ENCODE peak calls at places on chromosomes 7 and 10, in seven cellular contexts. G is PC-3, F is tibial artery, T is body of pancreas, J is stomach, Y is thoracic aorta, Z is Panc1. C is an unnamed sample.

GRCh38 chr7:76220185-76221057 is 18.7 kb downstream of the SRRM3 start:
- DNase-seq in G (peak), F (no peak), T (peak), J (no peak), Y (no peak), Z (no peak), C (no peak)

GRCh38 chr7:86814980-86815379 is 171.3 kb downstream of the GRM3 start:
- DNase-seq in G (peak), F (no peak), T (no peak), J (no peak), Y (no peak), Z (peak), C (no peak)

GRCh38 chr10:47421057-47421952 is 37.2 kb upstream of the ZNF488 start:
- DNase-seq in G (peak), F (peak), T (no peak), J (no peak), Y (no peak), Z (no peak), C (peak)

GRCh38 chr10:104809288-104810090 is 168.4 kb downstream of the SORCS3 start:
- DNase-seq in G (peak), F (no peak), T (no peak), J (no peak), Y (no peak), Z (no peak), C (peak)

GRCh38 chr7:30238721-30239441 is 45.5 kb upstream of the ZNRF2 start:
- DNase-seq in G (peak), F (no peak), T (peak), J (peak), Y (no peak), Z (no peak), C (peak)

GRCh38 chr7:74178632-74179031 is 4.5 kb downstream of the EIF4H start:
- DNase-seq in G (no peak), F (no peak), T (no peak), J (no peak), Y (no peak), Z (no peak), C (no peak)

GRCh38 chr10:77925795-77926565 is 575 bp downstream of the DLG5 start:
- DNase-seq in G (peak), F (peak), T (peak), J (peak), Y (no peak), Z (no peak), C (no peak)

GRCh38 chr10:119349341-119349740 is 142.0 kb downstream of the GRK5 start:
- DNase-seq in G (no peak), F (no peak), T (no peak), J (no peak), Y (no peak), Z (no peak), C (no peak)

GRCh38 chr10:36765777-36766176 is 359.6 kb upstream of the ANKRD30A start:
- DNase-seq in G (peak), F (no peak), T (no peak), J (no peak), Y (no peak), Z (no peak), C (no peak)

GRCh38 chr10:98423691-98424120 is 8.7 kb upstream of the PYROXD2 start:
- DNase-seq in G (no peak), F (peak), T (no peak), J (peak), Y (no peak), Z (no peak), C (no peak)

GRCh38 chr7:134630890-134631289 is 15.8 kb upstream of the BPGM start:
- DNase-seq in G (peak), F (no peak), T (no peak), J (no peak), Y (no peak), Z (no peak), C (peak)

GRCh38 chr7:30846378-30846777 is 65.3 kb upstream of the AQP1 start:
- DNase-seq in G (peak), F (peak), T (no peak), J (peak), Y (no peak), Z (no peak), C (peak)

GRCh38 chr7:53993205-53993604 is 549.0 kb upstream of the VSTM2A start:
- DNase-seq in G (no peak), F (no peak), T (no peak), J (no peak), Y (no peak), Z (no peak), C (no peak)

GRCh38 chr10:60914676-60915075 is 29.3 kb downstream of the RHOBTB1 start:
- DNase-seq in G (no peak), F (peak), T (no peak), J (no peak), Y (no peak), Z (no peak), C (no peak)

GRCh38 chr7:119270045-119270464 is 1002.9 kb upstream of the KCND2 start:
- DNase-seq in G (peak), F (peak), T (peak), J (peak), Y (no peak), Z (peak), C (peak)

GRCh38 chr10:127278001-127278400 is 81.6 kb upstream of the INSYN2A start:
- DNase-seq in G (peak), F (no peak), T (no peak), J (no peak), Y (no peak), Z (no peak), C (no peak)

GRCh38 chr10:44925224-44925623 is 14.1 kb downstream of the TMEM72 start:
- DNase-seq in G (peak), F (peak), T (no peak), J (no peak), Y (no peak), Z (no peak), C (no peak)

GRCh38 chr10:14601872-14602725 is 172.6 kb downstream of the FAM107B start:
- DNase-seq in G (peak), F (no peak), T (peak), J (peak), Y (no peak), Z (no peak), C (no peak)

GRCh38 chr10:29826801-29827200 is 192.0 kb upstream of the SVIL start:
- DNase-seq in G (no peak), F (no peak), T (no peak), J (no peak), Y (no peak), Z (no peak), C (no peak)

GRCh38 chr7:105654994-105655900 is 74.0 kb upstream of the EFCAB10 start:
- DNase-seq in G (peak), F (no peak), T (peak), J (peak), Y (no peak), Z (no peak), C (no peak)

GRCh38 chr7:37832194-37832593 is 16.2 kb upstream of the NME8 start:
- DNase-seq in G (peak), F (peak), T (peak), J (peak), Y (peak), Z (no peak), C (no peak)

GRCh38 chr7:130349911-130350782 is 5.5 kb downstream of the CPA5 start:
- DNase-seq in G (no peak), F (no peak), T (no peak), J (no peak), Y (no peak), Z (no peak), C (no peak)

GRCh38 chr7:130352335-130353074 is 7.9 kb downstream of the CPA5 start:
- DNase-seq in G (peak), F (no peak), T (no peak), J (no peak), Y (no peak), Z (no peak), C (no peak)

GRCh38 chr7:130351664-130352015 is 7.0 kb downstream of the CPA5 start:
- DNase-seq in G (no peak), F (no peak), T (no peak), J (no peak), Y (no peak), Z (no peak), C (no peak)

GRCh38 chr7:130353196-130353595 is 8.6 kb downstream of the CPA5 start:
- DNase-seq in G (no peak), F (no peak), T (no peak), J (no peak), Y (no peak), Z (no peak), C (no peak)

DNA sequence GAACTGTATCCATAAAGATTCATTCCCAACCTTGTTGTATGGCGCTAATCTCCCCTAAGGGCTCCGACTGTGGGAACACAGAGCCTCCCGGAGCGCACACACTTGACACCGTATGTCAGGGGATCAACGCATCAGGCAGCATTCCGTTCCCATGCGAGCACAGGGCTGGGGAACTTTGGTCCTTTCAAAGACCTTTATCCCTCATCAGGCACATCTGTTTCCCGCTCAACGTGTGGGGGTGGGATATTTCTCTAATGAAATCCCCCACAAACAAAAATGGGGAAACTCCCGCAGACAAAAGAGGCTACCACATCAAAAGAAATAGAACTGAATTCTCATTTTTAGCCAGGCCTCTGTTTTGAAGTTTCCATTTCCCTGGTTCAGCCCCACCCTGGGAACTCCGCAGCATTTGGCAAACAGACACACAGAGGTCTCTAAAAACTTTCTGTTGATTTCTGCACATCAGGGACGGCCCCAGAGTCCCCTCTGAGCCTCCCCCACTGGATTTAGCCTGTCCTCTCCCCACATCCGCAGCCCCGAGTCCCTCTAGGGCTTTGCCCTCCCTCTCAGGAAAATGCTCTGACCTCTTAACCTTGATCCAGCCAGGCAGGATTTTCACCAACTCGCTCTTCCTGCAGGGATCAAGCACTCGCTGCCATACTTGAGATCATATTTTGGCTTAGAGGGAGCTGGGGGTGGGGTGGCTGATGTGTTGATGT is 6.5 kb downstream of the CPA5 start:
- DNase-seq in G (no peak), F (no peak), T (no peak), J (no peak), Y (no peak), Z (no peak), C (no peak)
- H3K27ac ChIP-seq in G (no peak), F (peak), T (no peak), J (no peak), Y (no peak), Z (no peak), C (no peak)

DNA sequence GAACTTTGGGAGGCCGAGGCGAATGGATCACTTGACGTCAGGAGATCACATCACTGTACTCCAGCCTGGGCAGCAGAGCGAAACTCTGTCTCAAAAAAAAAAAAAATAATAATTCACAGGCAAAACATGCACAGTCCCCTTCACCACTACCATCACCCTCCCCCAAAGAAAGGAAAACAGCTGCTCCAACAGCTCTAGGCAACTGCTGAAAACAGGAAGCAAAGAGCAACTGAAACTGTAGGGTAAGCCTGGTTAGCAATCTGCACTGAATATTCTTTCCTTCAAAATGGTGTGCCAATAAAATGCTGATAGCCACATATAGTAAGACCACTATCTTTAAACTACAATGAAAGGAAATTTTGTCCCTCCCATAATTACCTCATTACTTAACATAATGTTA is 11.8 kb downstream of the NT5C2 start:
- DNase-seq in G (no peak), F (no peak), T (no peak), J (no peak), Y (no peak), Z (no peak), C (no peak)
- H3K27ac ChIP-seq in G (no peak), F (peak), T (peak), J (no peak), Y (peak), Z (peak), C (no peak)

GRCh38 chr10:95457319-95457886 is 103.8 kb downstream of the SORBS1 start:
- DNase-seq in G (peak), F (no peak), T (no peak), J (no peak), Y (no peak), Z (no peak), C (no peak)
- H3K27ac ChIP-seq in G (peak), F (peak), T (peak), J (no peak), Y (peak), Z (peak), C (no peak)

GRCh38 chr7:70361821-70362220 is 763.5 kb downstream of the AUTS2 start:
- DNase-seq in G (no peak), F (no peak), T (no peak), J (no peak), Y (no peak), Z (no peak), C (no peak)
- H3K27ac ChIP-seq in G (no peak), F (no peak), T (no peak), J (no peak), Y (no peak), Z (no peak), C (no peak)

DNA sequence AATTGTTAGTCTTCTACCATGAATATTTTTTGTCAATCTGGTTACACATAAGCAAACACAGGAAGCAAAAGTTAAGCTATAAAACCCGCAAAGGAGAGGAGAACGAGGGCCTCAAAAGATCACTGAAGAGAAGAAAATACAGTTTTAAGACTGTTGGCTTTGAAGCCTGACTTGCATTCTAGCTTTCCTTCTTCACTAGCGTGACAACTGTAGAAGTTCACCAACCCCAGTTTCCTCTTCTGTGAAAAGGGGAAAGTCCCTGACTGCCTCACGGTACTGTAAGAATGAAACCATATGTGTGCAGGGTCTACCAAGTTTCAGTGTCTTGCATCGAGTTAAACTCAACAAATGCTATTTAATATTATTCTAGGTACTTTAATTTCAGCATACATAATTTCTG is 7.5 kb upstream of the LRRN3 start:
- DNase-seq in G (no peak), F (no peak), T (no peak), J (no peak), Y (no peak), Z (no peak), C (no peak)
- H3K27ac ChIP-seq in G (no peak), F (no peak), T (no peak), J (no peak), Y (no peak), Z (no peak), C (no peak)

GRCh38 chr10:49298990-49299815 is at the start of gene C10orf71:
- DNase-seq in G (no peak), F (no peak), T (peak), J (no peak), Y (no peak), Z (no peak), C (no peak)
- H3K27ac ChIP-seq in G (no peak), F (peak), T (peak), J (no peak), Y (peak), Z (no peak), C (no peak)

DNA sequence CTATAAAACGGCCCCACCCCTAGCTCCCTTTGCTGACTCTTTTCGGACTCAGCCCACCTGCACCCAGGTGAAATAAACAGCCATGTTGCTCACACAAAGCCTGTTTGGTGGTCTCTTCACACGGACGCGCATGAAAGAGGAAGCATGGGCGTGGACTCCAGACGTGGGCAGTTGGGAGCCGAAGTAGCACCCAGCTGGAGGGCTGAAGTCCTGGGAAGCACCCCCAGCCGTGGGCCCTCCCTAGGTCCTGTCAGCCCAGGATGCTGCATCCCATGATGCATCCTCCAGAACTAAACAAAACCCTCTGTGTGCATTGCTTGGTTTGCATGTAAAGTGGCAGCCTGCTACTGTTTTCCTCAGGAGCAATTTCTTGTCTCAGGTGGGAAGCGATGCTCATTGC is 62.1 kb upstream of the CFAP46 start:
- DNase-seq in G (no peak), F (no peak), T (no peak), J (no peak), Y (no peak), Z (no peak), C (no peak)
- H3K27ac ChIP-seq in G (no peak), F (no peak), T (no peak), J (no peak), Y (no peak), Z (no peak), C (no peak)

C was measured in epithelial cell of prostate.